ENCODE peak calls at places on chromosomes 11 and 22, in eight cellular contexts. F, C, T, I, H, J, P and A are unnamed samples.

GRCh38 chr11:15673408-15673811 is 558.7 kb downstream of the INSC start:
- DNase-seq in F (no peak), C (no peak), T (peak; percentile 29), I (no peak), H (no peak), J (no peak), P (no peak), A (no peak)

GRCh38 chr11:34364102-34364501 is 6.3 kb upstream of the ABTB2 start:
- DNase-seq in F (no peak), C (no peak), T (no peak), I (no peak), H (no peak), J (no peak), P (no peak), A (no peak)

GRCh38 chr11:19934828-19935259 is 222.2 kb downstream of the NAV2 start:
- DNase-seq in F (no peak), C (no peak), T (no peak), I (no peak), H (no peak), J (no peak), P (peak; percentile 96), A (peak; percentile 82)

GRCh38 chr11:134802116-134802515 is 390.1 kb upstream of the B3GAT1 start:
- DNase-seq in F (no peak), C (no peak), T (peak; percentile 36), I (peak; percentile 19), H (no peak), J (peak; percentile 70), P (no peak), A (no peak)

GRCh38 chr11:31233425-31233824 is 136.1 kb downstream of the DCDC1 start:
- DNase-seq in F (no peak), C (peak; percentile 17), T (no peak), I (peak; percentile 11), H (no peak), J (no peak), P (peak; percentile 14), A (no peak)

GRCh38 chr11:99015634-99016454 is 4.9 kb upstream of the CNTN5 start:
- DNase-seq in F (peak; percentile 58), C (peak; percentile 74), T (no peak), I (peak; percentile 70), H (no peak), J (peak; percentile 42), P (peak; percentile 53), A (peak; percentile 24)

GRCh38 chr22:16932577-16932976 is 75.4 kb downstream of the GAB4 start:
- DNase-seq in F (no peak), C (no peak), T (no peak), I (no peak), H (no peak), J (no peak), P (peak; percentile 25), A (no peak)

GRCh38 chr11:76610871-76611475 is 59.6 kb downstream of the LRRC32 start:
- DNase-seq in F (no peak), C (no peak), T (peak; percentile 72), I (no peak), H (no peak), J (no peak), P (no peak), A (no peak)

GRCh38 chr11:107583629-107584195 is 7.2 kb upstream of the ELMOD1 start:
- DNase-seq in F (no peak), C (peak; percentile 98), T (no peak), I (no peak), H (no peak), J (no peak), P (peak; percentile 79), A (no peak)

GRCh38 chr11:76872959-76873827 is 12.5 kb downstream of the ACER3 start:
- DNase-seq in F (no peak), C (no peak), T (no peak), I (no peak), H (no peak), J (no peak), P (no peak), A (no peak)

GRCh38 chr11:14907411-14908213 is 15.6 kb upstream of the CYP2R1 start:
- DNase-seq in F (peak; percentile 76), C (peak; percentile 65), T (peak; percentile 53), I (peak; percentile 79), H (peak; percentile 86), J (no peak), P (peak; percentile 69), A (no peak)

GRCh38 chr22:44721206-44721605 is 19.2 kb downstream of the PRR5 start:
- DNase-seq in F (peak; percentile 14), C (no peak), T (no peak), I (no peak), H (no peak), J (peak; percentile 48), P (no peak), A (no peak)

GRCh38 chr22:47570300-47570685 is 807.8 kb downstream of the TBC1D22A start:
- DNase-seq in F (no peak), C (no peak), T (no peak), I (no peak), H (no peak), J (no peak), P (no peak), A (no peak)
- H3K9me3 ChIP-seq in F (no peaks in the 10 kb centered on the region), C (no peaks in the 10 kb centered on the region), T (peaks cover 68% of the 10 kb centered on the region), I (no peaks in the 10 kb centered on the region), H (peaks cover 94% of the 10 kb centered on the region), J (peaks cover 49% of the 10 kb centered on the region), P (no peaks in the 10 kb centered on the region), A (peaks cover 29% of the 10 kb centered on the region)

GRCh38 chr11:3907590-3907989 is 52.1 kb downstream of the STIM1 start:
- DNase-seq in F (peak; percentile 35), C (peak; percentile 22), T (no peak), I (no peak), H (no peak), J (no peak), P (no peak), A (no peak)

GRCh38 chr11:3903207-3903896 is 47.9 kb downstream of the STIM1 start:
- DNase-seq in F (peak; percentile 56), C (peak; percentile 16), T (no peak), I (no peak), H (no peak), J (no peak), P (no peak), A (no peak)

GRCh38 chr11:3906166-3906565 is 50.7 kb downstream of the STIM1 start:
- DNase-seq in F (no peak), C (peak; percentile 50), T (no peak), I (no peak), H (no peak), J (no peak), P (peak; percentile 28), A (no peak)

GRCh38 chr11:3904228-3904627 is 48.8 kb downstream of the STIM1 start:
- DNase-seq in F (no peak), C (peak; percentile 67), T (no peak), I (no peak), H (no peak), J (no peak), P (peak; percentile 29), A (no peak)

DNA sequence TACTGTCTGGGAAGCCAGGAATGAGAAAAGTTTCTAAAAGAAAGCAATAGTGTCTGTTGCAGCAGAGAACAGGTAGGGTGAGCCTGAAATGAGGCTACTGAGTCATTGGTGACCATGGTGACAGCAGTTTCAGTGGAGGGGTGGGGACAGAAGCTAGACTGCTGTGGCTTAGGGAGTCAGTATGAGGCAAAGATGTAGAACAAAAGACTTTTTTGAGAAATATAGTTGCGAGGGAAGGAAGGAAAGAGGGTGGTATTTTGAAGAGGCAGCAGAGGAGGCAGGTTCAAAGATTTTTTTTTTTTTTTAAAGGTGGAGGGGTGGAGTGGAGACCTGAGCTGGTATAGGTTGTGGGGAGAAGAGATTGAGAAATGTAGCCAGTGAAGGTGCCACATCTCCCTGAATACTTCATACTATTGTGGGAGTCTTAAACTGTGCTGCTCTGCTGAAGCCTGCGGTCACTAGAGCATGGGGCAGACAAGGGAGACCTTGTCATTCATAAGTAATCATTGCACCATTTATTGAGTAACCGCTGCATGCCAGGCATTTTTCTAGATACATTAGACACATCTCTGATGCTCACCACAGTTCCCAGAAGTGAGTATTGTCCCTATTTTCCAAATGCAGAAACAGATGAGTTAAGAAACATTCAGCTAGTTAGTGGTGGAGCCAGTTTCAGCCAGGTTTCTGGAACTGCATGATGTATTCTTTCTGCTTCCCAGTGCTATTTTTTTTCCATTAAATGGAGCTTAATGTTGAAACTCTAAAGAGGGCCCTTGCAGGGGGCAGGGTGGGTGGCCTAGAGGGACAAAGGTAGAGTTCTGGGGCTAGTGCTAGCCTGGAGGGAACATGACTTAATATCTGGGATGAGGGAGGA is 49.9 kb downstream of the STIM1 start:
- DNase-seq in F (no peak), C (peak; percentile 91), T (peak; percentile 95), I (peak; percentile 48), H (no peak), J (no peak), P (peak; percentile 84), A (peak; percentile 79)
- H3K4me2 ChIP-seq in F (peak overlapping the region; percentile 13), C (peak overlapping the region; percentile 84), T (peak overlapping the region; percentile 28), I (peak overlapping the region; percentile 15), H (no peak overlapping the region), J (no peak overlapping the region), P (peak overlapping the region; percentile 56), A (peak overlapping the region; percentile 36)

DNA sequence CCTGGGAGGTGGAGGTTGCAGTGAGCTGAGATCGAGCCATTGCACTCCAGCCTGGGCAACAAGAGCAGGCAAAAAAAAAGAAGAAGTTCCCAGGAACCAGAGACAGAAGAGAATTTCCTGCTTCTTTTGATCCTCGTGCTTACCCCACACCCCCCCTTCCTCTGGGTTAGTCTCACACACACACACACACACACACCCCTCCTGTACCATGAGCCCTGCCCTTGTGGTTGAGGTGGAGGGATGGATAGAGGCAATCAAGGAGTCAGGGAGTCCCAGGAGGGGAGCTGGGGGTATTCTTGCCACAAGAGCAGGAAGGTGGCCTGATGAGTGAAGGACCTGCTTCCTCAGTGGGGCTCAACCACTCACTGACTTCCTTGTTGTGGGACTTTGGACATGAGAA is 4.2 kb upstream of the UBE2L6 start:
- DNase-seq in F (no peak), C (no peak), T (no peak), I (no peak), H (no peak), J (no peak), P (no peak), A (no peak)
- H2AFZ ChIP-seq in F (peak overlapping the region; percentile 50), C (no peak overlapping the region), T (no peak overlapping the region), I (no peak overlapping the region), H (no peak overlapping the region), J (no peak overlapping the region), P (no peak overlapping the region), A (no peak overlapping the region)

DNA sequence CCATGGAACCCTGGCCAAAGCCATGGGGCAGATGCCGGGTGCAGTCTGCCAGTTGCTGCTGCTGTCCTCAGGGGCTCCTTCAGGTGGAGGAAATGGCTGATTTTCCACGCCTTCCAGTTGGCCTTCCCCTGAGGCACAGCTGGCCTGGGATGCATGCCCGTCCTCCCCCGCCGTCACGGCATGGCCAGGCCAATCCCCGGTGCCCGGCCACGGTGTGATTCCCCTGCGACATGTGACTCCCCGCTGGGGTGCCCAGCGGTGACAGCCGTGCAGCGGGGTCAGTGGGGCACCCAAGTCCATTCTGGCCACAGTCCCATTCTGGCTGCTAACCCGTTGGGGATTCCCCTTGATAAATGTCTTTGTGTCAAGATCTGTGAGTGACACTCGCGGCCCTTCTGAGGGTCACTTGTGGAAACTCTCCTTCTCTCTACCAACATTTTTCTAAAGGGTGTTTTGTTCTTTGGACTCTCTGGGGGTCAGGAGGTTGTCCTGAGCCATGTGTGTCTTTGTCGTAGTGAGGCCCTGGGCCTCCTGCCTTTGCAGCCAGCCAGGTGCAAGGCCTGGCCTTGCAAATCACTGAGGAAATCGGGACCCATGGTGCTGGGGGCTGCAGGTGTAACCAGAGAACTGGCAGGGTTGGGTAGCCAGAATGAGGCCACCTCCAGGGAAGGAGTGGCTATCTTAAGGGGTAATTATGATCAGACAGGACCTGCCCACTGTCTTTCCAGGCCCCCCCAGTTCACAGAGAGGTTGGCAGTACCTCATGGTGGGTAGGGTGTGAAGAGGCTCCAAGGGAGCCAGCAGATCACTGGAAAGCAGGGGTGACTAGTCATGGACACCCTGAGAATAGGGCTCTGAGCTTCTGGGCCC is 37.1 kb downstream of the KCNQ1OT1 start:
- DNase-seq in F (no peak), C (no peak), T (no peak), I (no peak), H (no peak), J (no peak), P (no peak), A (no peak)
- H3K9me3 ChIP-seq in F (no peaks in the 10 kb centered on the region), C (peaks cover 12% of the 10 kb centered on the region), T (peaks cover 23% of the 10 kb centered on the region), I (peaks cover 22% of the 10 kb centered on the region), H (peaks cover 27% of the 10 kb centered on the region), J (peaks cover 21% of the 10 kb centered on the region), P (peaks cover 5% of the 10 kb centered on the region), A (peaks cover 32% of the 10 kb centered on the region)